ENCODE peak calls at places on chromosomes 12 and 14, in ten cellular contexts. P, U, N, L, R, T, S, O, G and J are unnamed samples.

GRCh38 chr12:51689972-51690371 is 98.9 kb downstream of the SCN8A start:
- DNase-seq in P (no peak), N (no peak), T (no peak), S (no peak), G (no peak), O (no peak), R (no peak), L (no peak), U (no peak), J (no peak)

GRCh38 chr14:37034410-37035285 is 137.8 kb downstream of the SLC25A21 start:
- DNase-seq in O (no peak), L (no peak), N (no peak), P (no peak), T (no peak), U (peak; percentile 39), G (no peak), S (no peak), R (no peak), J (no peak)

GRCh38 chr12:52608826-52609630 is 7.8 kb upstream of the KRT72 start:
- DNase-seq in L (no peak), T (no peak), S (no peak), O (no peak), G (no peak), R (no peak), U (no peak), P (no peak), N (no peak), J (no peak)

GRCh38 chr12:111417784-111418593 is 12.3 kb downstream of the SH2B3 start:
- DNase-seq in U (no peak), G (no peak), N (no peak), P (no peak), O (no peak), R (no peak), T (no peak), L (no peak), S (no peak), J (no peak)

GRCh38 chr12:115337693-115338543 is 653.9 kb upstream of the TBX3 start:
- DNase-seq in P (no peak), R (no peak), O (no peak), L (peak; percentile 88), T (no peak), G (no peak), S (peak; percentile 94), N (peak; percentile 94), U (peak; percentile 95), J (no peak)

GRCh38 chr12:14910090-14910915 is 24.6 kb upstream of the MGP start:
- DNase-seq in L (peak; percentile 90), P (no peak), R (no peak), G (no peak), N (peak; percentile 78), T (no peak), O (peak; percentile 17), S (peak; percentile 90), U (no peak), J (no peak)

GRCh38 chr14:75453817-75454434 is 26.1 kb downstream of the JDP2 start:
- DNase-seq in P (no peak), U (no peak), G (peak; percentile 17), O (peak; percentile 67), T (no peak), L (no peak), R (no peak), S (no peak), N (no peak), J (no peak)

GRCh38 chr12:108967869-108968540 is 52.9 kb downstream of the SVOP start:
- DNase-seq in U (no peak), N (peak; percentile 17), P (no peak), G (no peak), O (peak; percentile 11), L (peak; percentile 30), T (no peak), R (no peak), S (no peak), J (no peak)

GRCh38 chr14:23569443-23570151 is 2.0 kb upstream of the AP1G2 start:
- DNase-seq in L (peak; percentile 64), T (no peak), P (peak; percentile 46), S (no peak), O (peak; percentile 54), U (peak; percentile 19), G (no peak), N (peak; percentile 66), R (no peak), J (no peak)

GRCh38 chr12:25497021-25497420 is 56.1 kb downstream of the LMNTD1 start:
- DNase-seq in L (peak; percentile 72), G (no peak), N (peak; percentile 21), P (no peak), S (peak; percentile 49), U (no peak), T (no peak), R (no peak), O (no peak), J (no peak)

GRCh38 chr12:45730842-45731336 is 1.4 kb downstream of the ARID2 start:
- DNase-seq in R (no peak), O (peak; percentile 62), G (peak; percentile 2), P (no peak), N (peak; percentile 19), L (no peak), U (no peak), S (peak; percentile 64), T (no peak), J (no peak)

GRCh38 chr12:123934829-123935228 is 37.8 kb downstream of the CCDC92 start:
- DNase-seq in U (peak; percentile 36), O (no peak), R (no peak), N (peak; percentile 26), S (no peak), L (peak; percentile 35), P (no peak), G (no peak), T (peak; percentile 57), J (no peak)

GRCh38 chr12:3445127-3445978 is 45.6 kb upstream of the PRMT8 start:
- DNase-seq in S (no peak), U (no peak), N (no peak), L (no peak), P (no peak), R (no peak), O (no peak), T (no peak), G (no peak), J (no peak)

GRCh38 chr14:24143511-24143910 is 2.1 kb upstream of the EMC9 start:
- DNase-seq in P (no peak), O (no peak), N (no peak), U (peak; percentile 21), R (no peak), L (no peak), T (no peak), S (no peak), G (no peak), J (no peak)

GRCh38 chr12:124577986-124578385 is 10.6 kb upstream of the NCOR2 start:
- DNase-seq in L (no peak), G (no peak), T (no peak), U (no peak), O (no peak), N (peak; percentile 87), P (no peak), S (no peak), R (no peak), J (no peak)

GRCh38 chr14:31161274-31161673 is 46.3 kb downstream of the HECTD1 start:
- DNase-seq in P (no peak), U (no peak), S (no peak), T (no peak), R (no peak), O (no peak), N (no peak), G (no peak), L (no peak), J (no peak)

GRCh38 chr14:65470404-65470880 is 57.9 kb downstream of the FUT8 start:
- DNase-seq in R (no peak), P (peak; percentile 44), T (no peak), S (no peak), L (no peak), O (no peak), N (no peak), U (no peak), G (no peak), J (no peak)

GRCh38 chr12:41663487-41664258 is 475.6 kb downstream of the PDZRN4 start:
- DNase-seq in T (no peak), R (no peak), P (no peak), O (no peak), L (peak; percentile 11), N (peak; percentile 22), S (peak; percentile 63), G (no peak), U (no peak), J (no peak)

GRCh38 chr12:9740109-9740750 is 7.3 kb upstream of the CLECL1 start:
- DNase-seq in O (peak; percentile 50), G (no peak), S (no peak), N (no peak), L (no peak), R (no peak), T (no peak), P (no peak), U (no peak), J (no peak)

GRCh38 chr12:111368291-111368683 is 608 bp downstream of the PHETA1 start:
- DNase-seq in O (peak; percentile 13), S (no peak), G (no peak), P (peak; percentile 50), N (no peak), U (no peak), L (no peak), T (no peak), R (no peak), J (no peak)

GRCh38 chr12:80805106-80805505 is 88.4 kb downstream of the MYF5 start:
- DNase-seq in T (no peak), S (no peak), L (no peak), P (no peak), N (peak; percentile 10), O (no peak), R (no peak), G (no peak), U (peak; percentile 19), J (no peak)

GRCh38 chr12:13534645-13535398 is 338.3 kb downstream of the EMP1 start:
- DNase-seq in S (peak; percentile 59), N (peak; percentile 52), T (peak; percentile 30), U (peak; percentile 3), R (no peak), L (peak; percentile 65), O (no peak), P (peak; percentile 96), G (no peak), J (no peak)

GRCh38 chr12:124904306-124905098 is 9.9 kb downstream of the UBC start:
- DNase-seq in U (peak; percentile 95), L (peak; percentile 84), S (peak; percentile 95), R (no peak), N (peak; percentile 90), O (no peak), P (peak; percentile 56), T (peak; percentile 28), G (no peak), J (no peak)

GRCh38 chr12:44640831-44641230 is 235.3 kb downstream of the NELL2 start:
- DNase-seq in O (no peak), R (no peak), S (no peak), P (no peak), T (no peak), G (no peak), N (no peak), L (no peak), U (no peak), J (no peak)

GRCh38 chr12:131139363-131140068 is 185.8 kb downstream of the ADGRD1 start:
- DNase-seq in T (no peak), S (no peak), G (no peak), O (no peak), L (no peak), P (no peak), N (no peak), R (no peak), U (no peak), J (no peak)

GRCh38 chr12:122902854-122903703 is 7.2 kb upstream of the VPS37B start:
- DNase-seq in T (no peak), R (no peak), G (no peak), S (no peak), O (no peak), P (no peak), L (no peak), N (no peak), U (no peak), J (no peak)

GRCh38 chr12:77710209-77710608 is 120.5 kb upstream of the NAV3 start:
- DNase-seq in T (no peak), G (no peak), S (no peak), R (no peak), N (no peak), P (no peak), O (no peak), L (no peak), U (no peak), J (no peak)

GRCh38 chr12:12473223-12473622 is 89.4 kb downstream of the DUSP16 start:
- DNase-seq in U (no peak), S (no peak), G (no peak), N (no peak), L (no peak), O (no peak), R (no peak), P (no peak), T (no peak), J (no peak)